ENCODE peak calls at places on chromosomes 12 and 14, in seven cellular contexts. F is EL, O is gastrocnemius medialis, Z is NCI-H1092 treated with DMSO at 0.1 percent for 48 hours, T is hippocampal formation, H is left lobe of liver, N is transverse colon. C is an unnamed sample.

GRCh38 chr12:49201595-49202295 is 12.9 kb upstream of the TUBA1A start:
- DNase-seq in O (no peak), N (no peak), H (peak), T (no peak), Z (peak), F (peak), C (peak)

GRCh38 chr14:104573930-104574329 is 5.6 kb upstream of the C14orf180 start:
- DNase-seq in O (no peak), Z (no peak), F (no peak), H (no peak), N (no peak), T (no peak), C (no peak)

GRCh38 chr14:75547552-75548250 is 25.4 kb downstream of the BATF start:
- DNase-seq in Z (no peak), O (peak), T (no peak), F (no peak), H (no peak), N (no peak), C (no peak)

GRCh38 chr14:58072288-58073071 is 79.5 kb downstream of the ARMH4 start:
- DNase-seq in N (peak), O (no peak), F (peak), Z (peak), T (peak), H (peak), C (peak)

GRCh38 chr12:79344855-79345840 is 345.6 kb downstream of the PAWR start:
- DNase-seq in T (no peak), H (no peak), N (peak), F (peak), O (no peak), Z (peak), C (peak)

GRCh38 chr12:94760786-94761185 is 110.4 kb upstream of the TMCC3 start:
- DNase-seq in H (no peak), F (no peak), T (no peak), O (no peak), N (no peak), Z (no peak), C (no peak)

GRCh38 chr14:49679271-49679670 is 8.7 kb downstream of the POLE2 start:
- DNase-seq in H (no peak), F (peak), O (no peak), T (no peak), Z (no peak), N (no peak), C (no peak)

GRCh38 chr14:89858084-89858483 is 96.4 kb downstream of the EFCAB11 start:
- DNase-seq in Z (no peak), N (no peak), F (peak), T (no peak), H (no peak), O (no peak), C (no peak)

GRCh38 chr12:109833307-109834189 is at the start of gene TRPV4:
- DNase-seq in T (no peak), N (no peak), Z (no peak), O (no peak), F (peak), H (no peak), C (no peak)

GRCh38 chr12:53515291-53515680 is 8.0 kb upstream of the NPFF start:
- DNase-seq in Z (no peak), N (no peak), F (no peak), T (no peak), H (no peak), O (no peak), C (no peak)

GRCh38 chr14:23361320-23361719 is 3.7 kb downstream of the EFS start:
- DNase-seq in H (no peak), O (no peak), Z (no peak), F (no peak), N (no peak), T (peak), C (no peak)

GRCh38 chr14:70098257-70098809 is 90.4 kb downstream of the SLC8A3 start:
- DNase-seq in Z (peak), O (no peak), F (no peak), H (no peak), T (no peak), N (no peak), C (no peak)

GRCh38 chr14:27917896-27918295 is 848.7 kb upstream of the FOXG1 start:
- DNase-seq in F (no peak), T (no peak), O (no peak), Z (no peak), H (no peak), N (no peak), C (no peak)

GRCh38 chr12:120579179-120579578 is 2.0 kb downstream of the POP5 start:
- DNase-seq in O (no peak), Z (no peak), F (no peak), N (no peak), H (no peak), T (no peak), C (peak)

GRCh38 chr12:3218846-3219632 is 141.9 kb downstream of the TSPAN9 start:
- DNase-seq in O (no peak), T (no peak), H (no peak), Z (peak), N (no peak), F (no peak), C (peak)

GRCh38 chr12:124474709-124475108 is 92.7 kb downstream of the NCOR2 start:
- DNase-seq in T (peak), O (peak), Z (no peak), H (no peak), N (no peak), F (no peak), C (no peak)

GRCh38 chr14:105085766-105086165 is 20.5 kb upstream of the GPR132 start:
- DNase-seq in O (no peak), H (no peak), N (no peak), Z (no peak), T (no peak), F (no peak), C (no peak)

GRCh38 chr12:9721394-9722092 is 11.4 kb downstream of the CLECL1 start:
- DNase-seq in Z (no peak), T (no peak), O (no peak), N (no peak), F (no peak), H (no peak), C (no peak)

GRCh38 chr12:47887529-47887928 is 17.3 kb downstream of the VDR start:
- DNase-seq in H (no peak), F (no peak), N (no peak), T (no peak), Z (no peak), O (no peak), C (no peak)

GRCh38 chr12:110371408-110372055 is 32.0 kb downstream of the ANAPC7 start:
- DNase-seq in F (no peak), H (no peak), Z (peak), T (no peak), O (no peak), N (no peak), C (peak)

GRCh38 chr12:77521458-77522115 is 309.1 kb upstream of the NAV3 start:
- DNase-seq in F (peak), H (no peak), N (no peak), T (no peak), O (no peak), Z (no peak), C (no peak)

GRCh38 chr12:93813181-93813580 is 136.0 kb downstream of the CRADD start:
- DNase-seq in N (no peak), T (no peak), H (no peak), F (no peak), O (no peak), Z (no peak), C (no peak)